ENCODE peak calls at places on chromosomes 12 and 14, in five cellular contexts. H, O, Z, C and Y are unnamed samples. For H3K4me1, the result is how much of the 10 kb centered on the place peaks cover.

GRCh38 chr14:97420211-97420610 is 623.0 kb downstream of the VRK1 start:
- DNase-seq in Z (no peak), H (no peak), O (no peak), C (no peak), Y (no peak)

GRCh38 chr12:59040651-59041050 is 120.3 kb upstream of the LRIG3 start:
- DNase-seq in H (no peak), O (peak), C (no peak), Z (no peak), Y (no peak)

GRCh38 chr12:66270613-66271012 is 31.7 kb upstream of the HELB start:
- DNase-seq in H (no peak), O (no peak), C (no peak), Z (no peak), Y (no peak)

GRCh38 chr12:85866929-85867776 is 6.9 kb upstream of the NTS start:
- DNase-seq in Z (no peak), H (no peak), C (no peak), O (peak), Y (no peak)

GRCh38 chr12:50103767-50104321 is at the start of gene GPD1:
- DNase-seq in C (peak), Z (no peak), O (peak), H (peak), Y (peak)

GRCh38 chr12:68159681-68160304 is at the start of gene IFNG:
- DNase-seq in Z (peak), C (no peak), O (no peak), H (no peak), Y (no peak)

GRCh38 chr14:29926701-29927595 is 699 bp downstream of the PRKD1 start:
- DNase-seq in C (peak), O (peak), H (peak), Z (no peak), Y (peak)

GRCh38 chr12:132497514-132498405 is 7.8 kb downstream of the FBRSL1 start:
- DNase-seq in H (no peak), O (no peak), Z (no peak), C (no peak), Y (no peak)

DNA sequence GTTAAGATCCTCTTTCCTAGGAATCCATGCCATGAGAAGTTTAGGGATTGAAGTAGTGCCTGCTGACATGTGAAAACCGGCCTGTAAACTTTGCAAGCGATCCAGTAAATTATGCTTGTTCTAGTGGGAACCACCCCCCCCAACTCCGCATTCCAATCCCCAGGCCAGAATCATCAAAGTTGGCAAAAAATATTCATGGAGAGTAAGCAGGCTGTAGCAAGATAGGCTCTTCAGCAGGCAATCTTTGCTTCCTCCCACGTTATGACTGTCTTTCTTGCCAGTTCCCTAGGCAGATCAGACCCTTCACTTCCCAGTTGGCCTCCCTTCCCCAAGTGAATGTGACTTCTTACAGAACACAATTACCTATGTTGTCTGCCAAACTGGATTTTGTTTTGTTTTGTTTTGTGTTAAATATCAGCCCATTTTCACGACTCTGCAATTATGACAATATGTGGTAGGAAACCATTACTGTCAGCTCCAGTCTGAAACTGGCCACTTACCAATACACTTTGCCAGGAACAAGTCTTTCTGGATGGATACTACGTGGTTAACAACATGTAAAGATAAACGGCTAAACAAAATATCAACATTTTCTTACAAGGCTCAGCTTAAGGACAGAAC is 1.1 kb upstream of the PTGER2 start:
- DNase-seq in Z (no peak), O (peak), H (no peak), C (no peak), Y (no peak)
- H3K4me3 ChIP-seq in Z (peak), O (peak), H (peak), C (peak), Y (no peak)

GRCh38 chr14:61565181-61565580 is 130.1 kb upstream of the HIF1A start:
- DNase-seq in C (no peak), O (peak), H (no peak), Z (no peak), Y (no peak)

GRCh38 chr14:61562321-61563161 is 132.8 kb upstream of the HIF1A start:
- DNase-seq in O (peak), H (no peak), Z (no peak), C (no peak), Y (no peak)

GRCh38 chr14:61564623-61565091 is 130.7 kb upstream of the HIF1A start:
- DNase-seq in Z (no peak), H (no peak), C (no peak), O (peak), Y (no peak)

GRCh38 chr14:61563162-61563511 is 132.2 kb upstream of the HIF1A start:
- DNase-seq in Z (no peak), H (no peak), O (no peak), C (no peak), Y (no peak)

GRCh38 chr14:61563880-61564622 is 131.3 kb upstream of the HIF1A start:
- DNase-seq in Z (no peak), O (no peak), H (no peak), C (no peak), Y (no peak)
- H3K4me1 ChIP-seq in Z (under half), O (half or more), H (under half), C (half or more), Y (under half)

GRCh38 chr14:89340200-89340667 is 76.8 kb downstream of the FOXN3 start:
- DNase-seq in Z (no peak), C (no peak), O (peak), H (peak), Y (no peak)
- H3K27ac ChIP-seq in Z (no peak), C (no peak), O (no peak), H (peak), Y (no peak)

GRCh38 chr14:90384543-90384911 is 12.3 kb upstream of the CALM1 start:
- DNase-seq in H (no peak), O (peak), Z (no peak), C (no peak), Y (no peak)
- H3K4me3 ChIP-seq in H (no peak), O (peak), Z (peak), C (peak), Y (no peak)

GRCh38 chr12:108694812-108695278 is 36.5 kb downstream of the CORO1C start:
- DNase-seq in Z (no peak), O (peak), C (no peak), H (no peak), Y (no peak)
- H3K4me1 ChIP-seq in Z (under half), O (half or more), C (half or more), H (under half), Y (under half)

GRCh38 chr14:33916663-33917565 is 34.0 kb downstream of the EGLN3 start:
- DNase-seq in C (no peak), O (peak), Z (no peak), H (no peak), Y (no peak)
- H3K27ac ChIP-seq in C (no peak), O (no peak), Z (peak), H (no peak), Y (peak)

DNA sequence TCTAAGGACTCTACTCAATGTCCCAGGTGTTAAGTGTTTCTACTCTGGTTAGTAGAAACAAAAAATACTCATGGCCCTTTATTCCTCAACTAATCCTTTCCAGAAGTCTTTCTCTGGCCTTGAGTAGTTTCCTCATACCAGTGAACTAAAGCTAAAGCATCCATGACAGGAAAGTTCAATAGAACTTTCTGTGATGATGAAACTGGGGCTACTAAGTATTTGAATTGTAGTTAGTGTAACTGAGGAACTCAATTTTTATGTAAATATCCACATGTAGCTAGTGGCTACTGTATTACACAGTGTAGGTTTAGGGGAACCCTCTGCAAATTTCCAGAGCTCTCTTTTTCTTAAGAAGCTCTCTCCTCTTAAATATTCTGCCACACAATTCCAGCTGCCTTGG is 63.7 kb downstream of the R3HDM2 start:
- DNase-seq in O (no peak), C (no peak), Z (no peak), H (no peak), Y (no peak)
- H3K4me3 ChIP-seq in O (no peak), C (no peak), Z (no peak), H (no peak), Y (no peak)